ENCODE peak calls at places on chromosomes 6 and 20, in five cellular contexts. L is GM06990; N is GM04504; Y is stimulated activated CD4-positive, alpha-beta T cell treated with anti-CD3 and anti-CD28 coated beads, Interleukin-4, amount 100 ng/mL, for 1 hour; H is activated T-helper 1 cell treated with anti-CD3 and anti-CD28 coated beads, Interleukin-12 subunit alpha, Interleukin-12 subunit beta, Interleukin-2, Interleukin-4 antibody, amounts not matched to agents 30 ng/mL and 10 ng/mL and 1 ng/mL, durations not matched to agents 14 hours and 24 hours and 36 hours. R is an unnamed sample.

GRCh38 chr20:50728981-50729874 is 2.2 kb upstream of the PARD6B start:
- DNase-seq in L (no peak), N (no peak), H (no peak), Y (no peak), R (no peak)

GRCh38 chr20:20497242-20497985 is 129.5 kb downstream of the INSM1 start:
- DNase-seq in L (no peak), Y (no peak), H (no peak), N (no peak), R (no peak)

GRCh38 chr6:98203170-98203806 is 631.1 kb upstream of the POU3F2 start:
- DNase-seq in N (no peak), L (no peak), Y (no peak), H (no peak), R (no peak)

GRCh38 chr20:7196481-7196880 is 429.0 kb downstream of the BMP2 start:
- DNase-seq in H (no peak), N (no peak), Y (no peak), L (no peak), R (peak; percentile 11)

GRCh38 chr20:17108896-17109295 is 117.9 kb upstream of the PCSK2 start:
- DNase-seq in Y (no peak), L (no peak), H (no peak), N (no peak), R (no peak)

GRCh38 chr20:25289886-25290597 is 42.2 kb downstream of the PYGB start:
- DNase-seq in N (no peak), H (no peak), Y (no peak), L (no peak), R (no peak)

GRCh38 chr6:107125771-107126170 is 10.5 kb upstream of the BEND3 start:
- DNase-seq in N (no peak), Y (no peak), L (no peak), H (no peak), R (no peak)

GRCh38 chr6:16482702-16483314 is 244.4 kb downstream of the GMPR start:
- DNase-seq in H (no peak), Y (peak; percentile 12), N (no peak), L (no peak), R (no peak)

GRCh38 chr20:63702751-63703470 is 4.9 kb downstream of the ARFRP1 start:
- DNase-seq in Y (no peak), H (no peak), N (no peak), L (peak; percentile 9), R (no peak)

GRCh38 chr6:167774881-167775280 is 51.8 kb upstream of the AFDN start:
- DNase-seq in Y (no peak), H (no peak), N (no peak), L (no peak), R (no peak)

GRCh38 chr6:116034327-116034726 is 26.4 kb downstream of the FRK start:
- DNase-seq in N (peak; percentile 22), H (no peak), Y (no peak), L (no peak), R (peak; percentile 21)

R was measured in AG09309.